ENCODE peak calls at places on chromosomes 6 and 20, in nine cellular contexts. Q, E, O, F, A, D, W, X and S are unnamed samples.

GRCh38 chr20:58361549-58361948 is 27.5 kb upstream of the VAPB start:
- DNase-seq in Q (peak; percentile 16), E (peak; percentile 58), O (no peak), F (no peak), A (peak; percentile 29), D (peak; percentile 30), W (no peak), X (no peak), S (no peak)

GRCh38 chr20:50625986-50626677 is 65.2 kb downstream of the RIPOR3 start:
- DNase-seq in Q (peak; percentile 68), E (peak; percentile 56), O (peak; percentile 64), F (peak; percentile 36), A (peak; percentile 72), D (peak; percentile 95), W (peak; percentile 61), X (no peak), S (peak; percentile 65)

GRCh38 chr6:2432258-2432657 is 186.9 kb upstream of the GMDS start:
- DNase-seq in Q (peak; percentile 50), E (peak; percentile 95), O (no peak), F (peak; percentile 26), A (peak; percentile 93), D (no peak), W (no peak), X (no peak), S (peak; percentile 50)

GRCh38 chr6:56270812-56271441 is 23.5 kb upstream of the COL21A1 start:
- DNase-seq in Q (no peak), E (no peak), O (no peak), F (no peak), A (no peak), D (no peak), W (no peak), X (no peak), S (no peak)

GRCh38 chr20:56839791-56840190 is 210.7 kb downstream of the TFAP2C start:
- DNase-seq in Q (no peak), E (peak; percentile 80), O (no peak), F (no peak), A (no peak), D (no peak), W (no peak), X (no peak), S (no peak)

GRCh38 chr20:7496394-7497111 is 443.7 kb downstream of the HAO1 start:
- DNase-seq in Q (no peak), E (peak; percentile 20), O (no peak), F (no peak), A (no peak), D (no peak), W (no peak), X (no peak), S (no peak)

GRCh38 chr6:13696226-13696625 is 15.4 kb downstream of the RANBP9 start:
- DNase-seq in Q (no peak), E (peak; percentile 91), O (no peak), F (no peak), A (peak; percentile 35), D (no peak), W (no peak), X (no peak), S (no peak)

GRCh38 chr20:63706852-63707557 is 771 bp downstream of the ARFRP1 start:
- DNase-seq in Q (peak; percentile 72), E (peak; percentile 80), O (peak; percentile 70), F (no peak), A (peak; percentile 59), D (peak; percentile 65), W (peak; percentile 74), X (peak; percentile 72), S (peak; percentile 69)

GRCh38 chr6:169689247-169689646 is 12.6 kb downstream of the WDR27 start:
- DNase-seq in Q (no peak), E (peak; percentile 71), O (no peak), F (no peak), A (peak; percentile 25), D (no peak), W (no peak), X (no peak), S (peak; percentile 49)

GRCh38 chr6:158018851-158019361 is 37.2 kb downstream of the SYNJ2 start:
- DNase-seq in Q (no peak), E (peak; percentile 53), O (no peak), F (no peak), A (no peak), D (no peak), W (no peak), X (no peak), S (no peak)

GRCh38 chr20:58218665-58219341 is 9.7 kb downstream of the ANKRD60 start:
- DNase-seq in Q (no peak), E (no peak), O (no peak), F (no peak), A (no peak), D (no peak), W (no peak), X (no peak), S (no peak)

GRCh38 chr20:56111951-56112730 is 106.8 kb upstream of the CBLN4 start:
- DNase-seq in Q (no peak), E (no peak), O (no peak), F (no peak), A (no peak), D (no peak), W (no peak), X (no peak), S (no peak)

GRCh38 chr6:151475653-151476523 is 17.9 kb upstream of the CCDC170 start:
- DNase-seq in Q (peak; percentile 78), E (peak; percentile 77), O (peak; percentile 56), F (peak; percentile 23), A (peak; percentile 58), D (peak; percentile 86), W (peak; percentile 68), X (peak; percentile 46), S (peak; percentile 42)

GRCh38 chr20:35311409-35311808 is 19.2 kb upstream of the FAM83C start:
- DNase-seq in Q (no peak), E (peak; percentile 66), O (no peak), F (peak; percentile 81), A (peak; percentile 94), D (peak; percentile 22), W (no peak), X (no peak), S (peak; percentile 74)

GRCh38 chr20:42173440-42173839 is 555.3 kb upstream of the CHD6 start:
- DNase-seq in Q (no peak), E (no peak), O (peak; percentile 30), F (no peak), A (no peak), D (no peak), W (no peak), X (no peak), S (no peak)

GRCh38 chr6:42259841-42260395 is 42.3 kb upstream of the MRPS10 start:
- DNase-seq in Q (no peak), E (no peak), O (no peak), F (no peak), A (no peak), D (no peak), W (no peak), X (no peak), S (no peak)

GRCh38 chr6:145254649-145255401 is 480.5 kb downstream of the EPM2A start:
- DNase-seq in Q (no peak), E (no peak), O (no peak), F (no peak), A (no peak), D (no peak), W (no peak), X (no peak), S (no peak)

GRCh38 chr6:151181701-151182367 is 57.9 kb upstream of the AKAP12 start:
- DNase-seq in Q (no peak), E (no peak), O (no peak), F (no peak), A (no peak), D (no peak), W (no peak), X (no peak), S (no peak)

GRCh38 chr20:26276811-26277210 is 580.2 kb upstream of the ZNF337 start:
- DNase-seq in Q (peak; percentile 2), E (peak; percentile 43), O (peak; percentile 50), F (no peak), A (no peak), D (peak; percentile 33), W (no peak), X (no peak), S (no peak)

GRCh38 chr6:87151786-87152527 is 3.4 kb upstream of the ZNF292 start:
- DNase-seq in Q (peak; percentile 74), E (peak; percentile 75), O (peak; percentile 81), F (no peak), A (peak; percentile 12), D (peak; percentile 81), W (peak; percentile 33), X (peak; percentile 19), S (no peak)

GRCh38 chr6:167565884-167566491 is 241.1 kb downstream of the TTLL2 start:
- DNase-seq in Q (peak; percentile 69), E (no peak), O (no peak), F (no peak), A (no peak), D (no peak), W (no peak), X (no peak), S (no peak)

GRCh38 chr6:116766506-116767176 is 1.1 kb upstream of the FAM162B start:
- DNase-seq in Q (no peak), E (no peak), O (peak; percentile 27), F (no peak), A (no peak), D (no peak), W (no peak), X (no peak), S (no peak)

GRCh38 chr6:89678531-89678930 is 40.0 kb upstream of the LYRM2 start:
- DNase-seq in Q (no peak), E (no peak), O (no peak), F (no peak), A (no peak), D (peak; percentile 48), W (no peak), X (no peak), S (no peak)
- H3K27ac ChIP-seq in Q (no peak overlapping the region), E (no peak overlapping the region), O (no peak overlapping the region), F (no peak overlapping the region), A (no peak overlapping the region), D (peak overlapping the region; percentile 76), W (no peak overlapping the region), X (no peak overlapping the region), S (no peak overlapping the region)

GRCh38 chr6:22149501-22150490 is 147.0 kb downstream of the PRL start:
- DNase-seq in Q (peak; percentile 47), E (no peak), O (peak; percentile 62), F (no peak), A (no peak), D (no peak), W (no peak), X (no peak), S (no peak)
- H3K9me2 ChIP-seq in Q (no peaks in the 10 kb centered on the region), E (no peaks in the 10 kb centered on the region), O (no peaks in the 10 kb centered on the region), F (no peaks in the 10 kb centered on the region), A (no peaks in the 10 kb centered on the region), D (no peaks in the 10 kb centered on the region), W (no peaks in the 10 kb centered on the region), X (no peaks in the 10 kb centered on the region), S (no peaks in the 10 kb centered on the region)

DNA sequence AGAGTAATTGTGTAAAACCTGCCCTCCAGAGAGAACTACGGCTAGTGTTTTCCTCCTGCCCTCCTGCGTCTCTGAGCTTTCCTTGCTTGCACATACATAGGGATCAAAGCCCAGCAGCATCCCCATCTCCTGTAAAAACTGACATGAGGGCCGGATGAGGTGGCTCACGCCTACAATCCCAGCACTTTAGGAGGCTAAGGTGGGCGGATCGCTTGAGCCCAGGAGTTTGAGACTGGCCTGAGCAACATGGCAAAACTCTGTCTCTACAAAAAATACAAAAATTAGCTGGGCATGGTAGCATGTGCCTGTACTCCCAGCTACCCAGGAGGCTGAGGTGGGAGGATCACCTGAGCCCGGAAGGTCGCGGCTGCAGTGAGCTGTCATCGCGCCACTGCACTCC is 40.3 kb upstream of the SMIM29 start:
- DNase-seq in Q (no peak), E (no peak), O (no peak), F (no peak), A (no peak), D (no peak), W (no peak), X (no peak), S (no peak)
- H2AFZ ChIP-seq in Q (no peak overlapping the region), E (no peak overlapping the region), O (no peak overlapping the region), F (no peak overlapping the region), A (no peak overlapping the region), D (no peak overlapping the region), W (no peak overlapping the region), X (no peak overlapping the region), S (no peak overlapping the region)

GRCh38 chr20:62356948-62357667 is 10.0 kb downstream of the LAMA5 start:
- DNase-seq in Q (no peak), E (peak; percentile 90), O (peak; percentile 66), F (no peak), A (peak; percentile 82), D (no peak), W (no peak), X (no peak), S (peak; percentile 96)
- H3K27ac ChIP-seq in Q (peak overlapping the region; percentile 95), E (no peak overlapping the region), O (peak overlapping the region; percentile 92), F (peak overlapping the region; percentile 91), A (peak overlapping the region; percentile 93), D (peak overlapping the region; percentile 79), W (no peak overlapping the region), X (no peak overlapping the region), S (peak overlapping the region; percentile 86)